ENCODE peak calls at places on chromosomes 1 and 21, in nine cellular contexts. H is GM12878, C is nephron progenitor cell, Q is IMR-90, W is brain microvascular endothelial cell, N is AG09319, L is stomach, U is WTC11, D is fibroblast of pulmonary artery. E is an unnamed sample.

GRCh38 chr1:87718241-87718950 is 389.7 kb downstream of the LMO4 start:
- DNase-seq in U (no peak), C (no peak), H (no peak), L (no peak), N (no peak), W (no peak), Q (no peak), D (no peak), E (no peak)

GRCh38 chr1:154272999-154273563 is 652 bp downstream of the HAX1 start:
- DNase-seq in C (peak), Q (no peak), H (no peak), N (no peak), U (no peak), D (no peak), W (no peak), L (no peak), E (no peak)

GRCh38 chr1:201291917-201292316 is 8.6 kb downstream of the PKP1 start:
- DNase-seq in D (no peak), W (no peak), U (no peak), N (no peak), H (no peak), C (no peak), L (no peak), Q (no peak), E (no peak)

GRCh38 chr1:192747942-192748341 is 60.9 kb upstream of the RGS2 start:
- DNase-seq in C (no peak), Q (peak), W (no peak), U (no peak), D (peak), H (no peak), L (no peak), N (no peak), E (no peak)

GRCh38 chr1:36327421-36328087 is 4.1 kb upstream of the EVA1B start:
- DNase-seq in D (peak), C (no peak), L (no peak), U (no peak), H (no peak), N (no peak), Q (peak), W (peak), E (no peak)

GRCh38 chr1:55364216-55364615 is 149.1 kb upstream of the USP24 start:
- DNase-seq in H (no peak), Q (no peak), L (no peak), W (no peak), C (no peak), N (no peak), D (no peak), U (no peak), E (no peak)

GRCh38 chr21:19993186-19993711 is 1005.0 kb upstream of the NCAM2 start:
- DNase-seq in Q (no peak), N (no peak), C (no peak), U (no peak), D (no peak), H (no peak), L (no peak), W (no peak), E (no peak)

GRCh38 chr1:201024251-201024998 is 911 bp upstream of the KIF21B start:
- DNase-seq in W (no peak), Q (no peak), N (no peak), D (no peak), H (no peak), L (no peak), U (no peak), C (peak), E (no peak)

GRCh38 chr1:61839702-61840101 is 97.4 kb downstream of the PATJ start:
- DNase-seq in H (no peak), W (no peak), U (no peak), N (peak), D (peak), C (no peak), Q (peak), L (no peak), E (no peak)

GRCh38 chr1:40044065-40044575 is 3.6 kb downstream of the CAP1 start:
- DNase-seq in L (no peak), U (no peak), C (no peak), W (no peak), H (no peak), D (no peak), N (no peak), Q (no peak), E (no peak)

GRCh38 chr1:30484668-30485067 is 238.7 kb downstream of the MATN1 start:
- DNase-seq in N (no peak), Q (no peak), D (no peak), W (no peak), L (no peak), C (no peak), U (no peak), H (no peak), E (no peak)

GRCh38 chr1:81115422-81115821 is 685.3 kb upstream of the ADGRL2 start:
- DNase-seq in C (no peak), U (no peak), H (no peak), L (no peak), D (no peak), Q (no peak), W (no peak), N (no peak), E (no peak)

GRCh38 chr1:117633423-117633822 is 27.6 kb downstream of the TENT5C start:
- DNase-seq in H (no peak), C (no peak), W (no peak), L (peak), D (no peak), N (no peak), U (no peak), Q (no peak), E (no peak)

GRCh38 chr1:166920561-166921475 is 44.8 kb upstream of the TADA1 start:
- DNase-seq in Q (no peak), C (peak), L (no peak), W (no peak), U (peak), H (no peak), N (no peak), D (peak), E (no peak)

GRCh38 chr1:21601278-21602048 is 67.7 kb downstream of the RAP1GAP start:
- DNase-seq in C (no peak), U (no peak), Q (no peak), N (no peak), D (no peak), L (no peak), W (no peak), H (no peak), E (no peak)

GRCh38 chr21:32921632-32922230 is 104.0 kb upstream of the OLIG2 start:
- DNase-seq in W (no peak), D (no peak), H (no peak), C (peak), Q (peak), U (peak), L (peak), N (no peak), E (peak)

GRCh38 chr1:25563330-25564215 is 20.2 kb downstream of the LDLRAP1 start:
- DNase-seq in U (no peak), Q (no peak), D (no peak), W (no peak), L (no peak), C (no peak), H (no peak), N (no peak), E (no peak)

GRCh38 chr1:223704921-223705878 is 7.1 kb upstream of the CAPN2 start:
- DNase-seq in C (no peak), W (no peak), U (no peak), H (no peak), Q (peak), N (no peak), L (no peak), D (peak), E (no peak)

GRCh38 chr1:150730130-150730721 is 9.5 kb upstream of the HORMAD1 start:
- DNase-seq in W (no peak), U (no peak), C (no peak), D (no peak), Q (no peak), H (no peak), L (no peak), N (no peak), E (no peak)

GRCh38 chr1:184028854-184029623 is 8.5 kb downstream of the COLGALT2 start:
- DNase-seq in U (no peak), H (no peak), L (no peak), W (no peak), Q (no peak), N (no peak), C (no peak), D (no peak), E (no peak)

GRCh38 chr1:58881471-58881994 is 97.7 kb upstream of the JUN start:
- DNase-seq in L (peak), N (peak), Q (peak), D (peak), U (no peak), W (no peak), C (no peak), H (no peak), E (no peak)

GRCh38 chr1:119768778-119769177 is at the start of gene HMGCS2:
- DNase-seq in N (no peak), D (no peak), W (no peak), C (no peak), L (peak), Q (no peak), U (no peak), H (no peak), E (no peak)

GRCh38 chr1:26692211-26692792 is 3.5 kb upstream of the ARID1A start:
- DNase-seq in L (peak), Q (peak), N (peak), D (peak), U (peak), W (peak), H (peak), C (peak), E (peak)
- TF ChIP-seq CTCF in L (no peak), Q (peak), N (peak), D (no peak), U (no peak), W (peak), H (peak), C (no peak), E (peak)

DNA sequence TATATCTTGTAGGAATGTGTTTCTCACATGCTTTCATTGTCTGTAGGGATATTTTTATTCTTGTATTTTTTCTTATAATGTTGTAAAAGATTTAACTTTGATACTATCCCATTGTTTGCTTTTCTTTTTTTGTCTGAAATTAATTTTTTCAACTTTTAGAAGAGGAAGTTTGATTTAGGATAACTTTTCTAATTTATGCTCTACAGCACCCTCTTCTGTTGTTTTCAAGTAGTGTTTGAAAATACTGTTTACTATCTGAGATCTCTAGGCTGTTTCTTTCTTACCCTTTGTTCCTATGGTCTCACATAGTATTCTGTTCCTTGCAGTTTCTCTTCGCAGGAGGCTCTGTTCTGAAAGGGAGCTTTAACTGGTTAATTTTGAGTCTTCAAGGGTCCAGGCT is 21.9 kb downstream of the ABCD3 start:
- DNase-seq in W (no peak), U (no peak), L (no peak), H (no peak), C (no peak), D (no peak), N (no peak), Q (no peak), E (no peak)
- TF ChIP-seq CTCF in W (no peak), U (no peak), L (no peak), H (peak), C (no peak), D (no peak), N (no peak), Q (no peak), E (no peak)

GRCh38 chr1:204692852-204693356 is 7.4 kb upstream of the LRRN2 start:
- DNase-seq in Q (no peak), C (no peak), W (no peak), D (no peak), L (no peak), H (no peak), U (peak), N (no peak), E (no peak)
- TF ChIP-seq CTCF in Q (no peak), C (no peak), W (no peak), D (no peak), L (no peak), H (no peak), U (no peak), N (no peak), E (no peak)

DNA sequence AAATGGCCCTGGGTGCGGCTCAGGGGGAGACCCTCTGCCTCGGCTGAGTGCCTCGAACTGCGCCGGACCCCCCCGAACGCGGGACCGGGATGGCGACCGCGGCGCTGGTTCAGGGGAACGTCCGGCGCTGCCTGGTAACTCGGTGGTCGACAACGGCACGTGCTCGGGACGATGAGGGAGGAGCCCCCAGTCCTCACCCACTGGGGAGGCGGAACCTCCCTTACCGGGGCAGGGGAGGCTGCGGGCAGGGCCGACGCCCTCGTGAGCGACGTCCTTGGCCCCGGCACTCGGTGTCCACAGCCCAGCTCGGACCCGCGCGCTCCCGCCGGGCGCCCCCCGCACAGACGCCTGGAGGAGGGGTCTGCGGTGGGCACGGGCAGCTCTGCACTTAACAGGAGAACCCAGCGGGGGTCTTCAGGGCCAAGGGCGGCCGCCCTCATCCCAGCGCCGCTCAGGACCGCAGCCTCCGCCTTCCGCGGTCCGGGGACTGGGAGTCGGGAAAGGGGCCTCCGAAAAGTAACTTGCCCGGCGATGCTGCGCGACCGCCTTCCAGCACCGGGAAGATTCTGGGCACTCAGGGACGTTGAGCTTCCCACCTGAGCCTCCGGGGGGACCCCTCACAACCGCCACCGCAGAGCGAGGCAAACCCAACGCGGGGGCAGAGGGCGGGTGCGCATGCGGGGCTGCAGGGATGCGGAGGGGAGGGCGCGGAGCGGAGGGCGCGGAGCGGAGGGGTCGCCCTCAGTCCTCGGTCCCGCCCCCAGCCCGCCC is 1.7 kb downstream of the HES4 start:
- DNase-seq in W (no peak), C (peak), Q (no peak), U (peak), N (no peak), L (no peak), D (no peak), H (no peak), E (no peak)
- TF ChIP-seq CTCF in W (no peak), C (no peak), Q (no peak), U (no peak), N (no peak), L (no peak), D (no peak), H (no peak), E (no peak)

DNA sequence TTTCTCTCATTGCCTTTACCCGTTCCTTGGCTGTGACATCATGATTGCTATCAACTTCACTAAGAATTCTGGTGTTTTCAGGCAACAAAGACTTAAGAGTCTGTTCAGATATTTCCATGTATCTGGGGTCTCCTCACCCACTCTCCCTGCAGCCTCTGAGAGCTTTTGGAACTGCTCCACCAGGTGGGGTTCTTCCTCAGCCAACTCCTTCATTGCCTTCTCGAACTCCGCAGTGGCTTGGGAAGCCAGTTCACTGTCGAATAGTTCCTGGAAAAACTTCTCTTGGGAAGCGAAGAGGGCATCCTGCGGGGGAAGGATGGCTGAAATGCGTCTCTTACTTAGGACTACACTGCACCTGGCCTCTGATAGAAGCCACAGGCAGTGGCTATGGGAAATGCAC is 2.1 kb downstream of the PEX19 start:
- DNase-seq in L (no peak), H (no peak), W (no peak), D (no peak), C (no peak), N (no peak), Q (no peak), U (peak), E (no peak)
- TF ChIP-seq CTCF in L (no peak), H (no peak), W (no peak), D (no peak), C (no peak), N (no peak), Q (no peak), U (no peak), E (no peak)

DNA sequence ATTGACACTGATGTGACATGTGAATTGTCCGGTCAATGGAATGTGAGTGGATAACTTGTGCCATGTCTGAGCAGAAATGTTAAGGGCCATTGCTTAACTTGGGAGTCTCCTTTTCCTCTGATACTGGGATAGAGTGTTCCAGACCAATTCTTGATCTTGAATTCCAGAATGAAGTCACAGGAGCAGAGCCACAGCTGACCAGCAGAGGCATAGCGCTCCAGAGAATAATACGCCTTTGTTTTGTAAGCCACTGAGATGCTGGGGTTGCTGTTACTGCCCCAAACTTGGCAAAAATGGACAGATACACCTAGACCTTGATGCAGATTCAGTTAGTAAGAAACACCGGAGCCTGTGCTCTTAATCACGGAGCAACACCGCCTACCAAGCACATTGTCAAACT is 6.3 kb downstream of the KCNJ6 start:
- DNase-seq in D (no peak), U (no peak), W (no peak), C (no peak), N (no peak), L (no peak), Q (no peak), H (no peak), E (no peak)
- TF ChIP-seq CTCF in D (no peak), U (no peak), W (peak), C (no peak), N (no peak), L (no peak), Q (no peak), H (no peak), E (peak)

DNA sequence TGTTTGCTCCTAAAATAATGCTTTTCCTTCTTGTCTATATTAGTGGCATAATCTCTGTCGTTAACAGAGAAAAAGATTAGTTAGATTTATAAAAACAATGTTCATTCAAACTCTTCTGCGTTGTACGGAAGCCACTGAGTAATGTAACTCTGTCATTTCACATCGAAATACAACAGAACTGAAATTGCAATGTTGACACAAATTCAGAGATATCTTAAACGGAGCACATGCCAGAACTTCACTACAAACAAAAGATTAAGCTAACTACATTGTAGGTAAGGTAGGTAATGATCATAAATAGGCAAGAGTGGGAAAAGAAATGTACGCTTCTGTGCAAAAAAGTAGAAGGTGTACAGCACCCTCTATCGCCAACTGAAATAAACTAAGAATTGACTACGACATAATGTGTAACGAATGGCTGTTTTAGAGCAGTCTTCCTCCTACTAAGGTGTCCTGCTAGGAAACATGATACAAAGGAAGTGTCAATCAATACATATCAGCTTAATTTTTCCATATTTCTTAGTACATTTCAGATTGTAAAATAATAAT is 56.6 kb downstream of the PCNX2 start:
- DNase-seq in Q (peak), W (no peak), L (no peak), C (no peak), U (no peak), H (no peak), D (peak), N (no peak), E (no peak)
- TF ChIP-seq CTCF in Q (peak), W (no peak), L (no peak), C (no peak), U (no peak), H (no peak), D (peak), N (no peak), E (peak)

DNA sequence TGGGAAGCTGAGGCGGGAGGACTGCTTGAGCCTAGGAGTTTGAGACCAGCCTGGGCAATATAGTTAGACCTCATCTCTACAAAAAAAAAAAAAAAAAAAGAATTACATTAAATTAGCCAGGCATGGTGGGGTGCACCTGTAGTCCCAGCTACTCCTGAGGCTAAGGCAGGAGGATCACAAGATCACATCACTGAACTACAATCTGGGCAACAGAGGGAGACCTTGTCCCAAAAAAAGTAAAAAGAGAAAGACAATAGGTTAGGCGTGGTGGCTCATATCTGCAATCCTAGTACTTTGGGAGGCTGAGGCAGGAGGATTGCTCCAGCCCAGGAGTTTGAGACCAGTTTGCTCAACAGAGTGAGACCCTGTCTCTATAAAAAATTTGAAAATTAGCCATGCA is 130.3 kb downstream of the TIAM1 start:
- DNase-seq in N (no peak), W (no peak), H (no peak), C (no peak), Q (no peak), L (no peak), D (peak), U (no peak), E (no peak)
- TF ChIP-seq CTCF in N (no peak), W (no peak), H (no peak), C (no peak), Q (no peak), L (no peak), D (peak), U (no peak), E (peak)

GRCh38 chr1:18234790-18235242 is 127.2 kb downstream of the IGSF21 start:
- DNase-seq in N (no peak), H (no peak), C (peak), W (peak), L (peak), U (peak), Q (peak), D (peak), E (no peak)

GRCh38 chr1:18229620-18230019 is 122.0 kb downstream of the IGSF21 start:
- DNase-seq in N (no peak), H (no peak), Q (no peak), W (no peak), U (no peak), D (no peak), L (no peak), C (no peak), E (no peak)

GRCh38 chr1:18230840-18231239 is 123.2 kb downstream of the IGSF21 start:
- DNase-seq in L (no peak), N (no peak), D (no peak), Q (no peak), W (no peak), C (no peak), U (no peak), H (no peak), E (no peak)

GRCh38 chr1:18233176-18233864 is 125.7 kb downstream of the IGSF21 start:
- DNase-seq in L (no peak), C (no peak), N (no peak), H (no peak), Q (no peak), D (no peak), U (no peak), W (no peak), E (no peak)

DNA sequence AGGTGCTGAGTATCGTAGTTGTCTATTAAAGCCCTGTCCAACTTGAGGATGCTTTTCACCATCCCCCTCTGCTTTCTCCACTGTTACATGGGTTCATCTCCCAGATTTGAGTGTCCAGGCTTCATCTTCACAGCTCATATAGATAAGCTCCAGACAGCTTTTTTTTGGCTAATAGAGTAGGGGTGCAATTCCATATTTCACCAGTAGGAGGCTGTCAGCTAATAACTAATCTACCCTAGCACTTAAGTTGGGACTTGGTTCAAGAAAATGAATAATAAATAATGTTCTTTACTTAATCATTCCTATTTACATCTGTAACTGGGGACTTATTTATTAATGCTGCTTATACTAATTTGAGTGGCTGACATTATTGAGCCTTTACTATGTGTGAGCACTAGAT is 124.5 kb downstream of the IGSF21 start:
- DNase-seq in D (no peak), U (no peak), N (no peak), H (no peak), L (no peak), W (no peak), C (no peak), Q (no peak), E (no peak)
- TF ChIP-seq CTCF in D (peak), U (peak), N (no peak), H (peak), L (no peak), W (peak), C (peak), Q (no peak), E (no peak)

E was measured in osteocyte.